ENCODE peak calls at places on chromosomes 2 and 18, in eight cellular contexts. One of them, this sample, is unnamed.

GRCh38 chr2:119795309-119796303 is 35.9 kb downstream of the PTPN4 start:
- DNase-seq in colonic mucosa: no peak
- DNase-seq in A549: no peak
- DNase-seq in OCI-LY7: no peak
- DNase-seq in nephron progenitor cell: no peak
- DNase-seq in AG04450: no peak
- DNase-seq in Calu3: no peak
- DNase-seq in fibroblast of villous mesenchyme: no peak
- DNase-seq in this sample: no peak

GRCh38 chr18:62848946-62849345 is 133.6 kb downstream of the PHLPP1 start:
- DNase-seq in colonic mucosa: no peak
- DNase-seq in A549: no peak
- DNase-seq in OCI-LY7: no peak
- DNase-seq in nephron progenitor cell: no peak
- DNase-seq in AG04450: no peak
- DNase-seq in Calu3: no peak
- DNase-seq in fibroblast of villous mesenchyme: no peak
- DNase-seq in this sample: no peak

GRCh38 chr2:71332413-71332866 is 858 bp downstream of the ZNF638 start:
- DNase-seq in colonic mucosa: no peak
- DNase-seq in A549: no peak
- DNase-seq in OCI-LY7: no peak
- DNase-seq in nephron progenitor cell: no peak
- DNase-seq in AG04450: no peak
- DNase-seq in Calu3: no peak
- DNase-seq in fibroblast of villous mesenchyme: no peak
- DNase-seq in this sample: no peak

GRCh38 chr18:40355701-40356100 is 1599.3 kb upstream of the PIK3C3 start:
- DNase-seq in colonic mucosa: no peak
- DNase-seq in A549: no peak
- DNase-seq in OCI-LY7: no peak
- DNase-seq in nephron progenitor cell: no peak
- DNase-seq in AG04450: peak; percentile 4
- DNase-seq in Calu3: no peak
- DNase-seq in fibroblast of villous mesenchyme: no peak
- DNase-seq in this sample: peak; percentile 56

GRCh38 chr2:201004370-201004769 is 40.9 kb upstream of the ORC2 start:
- DNase-seq in colonic mucosa: no peak
- DNase-seq in A549: no peak
- DNase-seq in OCI-LY7: no peak
- DNase-seq in nephron progenitor cell: no peak
- DNase-seq in AG04450: no peak
- DNase-seq in Calu3: no peak
- DNase-seq in fibroblast of villous mesenchyme: no peak
- DNase-seq in this sample: no peak

GRCh38 chr2:43851026-43851980 is 12.5 kb downstream of the ABCG8 start:
- DNase-seq in colonic mucosa: no peak
- DNase-seq in A549: no peak
- DNase-seq in OCI-LY7: no peak
- DNase-seq in nephron progenitor cell: no peak
- DNase-seq in AG04450: no peak
- DNase-seq in Calu3: no peak
- DNase-seq in fibroblast of villous mesenchyme: no peak
- DNase-seq in this sample: no peak

GRCh38 chr2:42328148-42328833 is 32.7 kb downstream of the COX7A2L start:
- DNase-seq in colonic mucosa: no peak
- DNase-seq in A549: peak; percentile 36
- DNase-seq in OCI-LY7: peak; percentile 60
- DNase-seq in nephron progenitor cell: no peak
- DNase-seq in AG04450: no peak
- DNase-seq in Calu3: no peak
- DNase-seq in fibroblast of villous mesenchyme: peak; percentile 48
- DNase-seq in this sample: peak; percentile 36

GRCh38 chr2:43319541-43319940 is 93.1 kb upstream of the ZFP36L2 start:
- DNase-seq in colonic mucosa: no peak
- DNase-seq in A549: no peak
- DNase-seq in OCI-LY7: no peak
- DNase-seq in nephron progenitor cell: no peak
- DNase-seq in AG04450: no peak
- DNase-seq in Calu3: no peak
- DNase-seq in fibroblast of villous mesenchyme: peak; percentile 25
- DNase-seq in this sample: no peak

GRCh38 chr2:167988296-167988695 is 259.1 kb downstream of the STK39 start:
- DNase-seq in colonic mucosa: no peak
- DNase-seq in A549: no peak
- DNase-seq in OCI-LY7: no peak
- DNase-seq in nephron progenitor cell: no peak
- DNase-seq in AG04450: no peak
- DNase-seq in Calu3: no peak
- DNase-seq in fibroblast of villous mesenchyme: no peak
- DNase-seq in this sample: no peak

GRCh38 chr2:211085056-211085680 is 528.8 kb downstream of the CPS1 start:
- DNase-seq in colonic mucosa: peak; percentile 21
- DNase-seq in A549: peak; percentile 8
- DNase-seq in OCI-LY7: peak; percentile 40
- DNase-seq in nephron progenitor cell: no peak
- DNase-seq in AG04450: no peak
- DNase-seq in Calu3: peak; percentile 62
- DNase-seq in fibroblast of villous mesenchyme: peak; percentile 6
- DNase-seq in this sample: peak; percentile 61

GRCh38 chr2:102748107-102748506 is 13.7 kb upstream of the TMEM182 start:
- DNase-seq in colonic mucosa: no peak
- DNase-seq in A549: no peak
- DNase-seq in OCI-LY7: no peak
- DNase-seq in nephron progenitor cell: no peak
- DNase-seq in AG04450: no peak
- DNase-seq in Calu3: no peak
- DNase-seq in fibroblast of villous mesenchyme: no peak
- DNase-seq in this sample: no peak

GRCh38 chr18:75132068-75132467 is 76.9 kb downstream of the PTGR3 start:
- DNase-seq in colonic mucosa: no peak
- DNase-seq in A549: no peak
- DNase-seq in OCI-LY7: no peak
- DNase-seq in nephron progenitor cell: no peak
- DNase-seq in AG04450: no peak
- DNase-seq in Calu3: no peak
- DNase-seq in fibroblast of villous mesenchyme: no peak
- DNase-seq in this sample: no peak

GRCh38 chr2:101983486-101983885 is 8.3 kb upstream of the IL1R2 start:
- DNase-seq in colonic mucosa: no peak
- DNase-seq in A549: no peak
- DNase-seq in OCI-LY7: no peak
- DNase-seq in nephron progenitor cell: no peak
- DNase-seq in AG04450: no peak
- DNase-seq in Calu3: no peak
- DNase-seq in fibroblast of villous mesenchyme: peak; percentile 47
- DNase-seq in this sample: peak; percentile 62

GRCh38 chr2:84958135-84959044 is 12.6 kb upstream of the KCMF1 start:
- DNase-seq in colonic mucosa: peak; percentile 53
- DNase-seq in A549: peak; percentile 96
- DNase-seq in OCI-LY7: no peak
- DNase-seq in nephron progenitor cell: peak; percentile 48
- DNase-seq in AG04450: peak; percentile 70
- DNase-seq in Calu3: peak; percentile 81
- DNase-seq in fibroblast of villous mesenchyme: peak; percentile 82
- DNase-seq in this sample: peak; percentile 97

GRCh38 chr2:42568431-42569115 is at the start of gene MTA3:
- DNase-seq in colonic mucosa: peak; percentile 62
- DNase-seq in A549: peak; percentile 48
- DNase-seq in OCI-LY7: peak; percentile 75
- DNase-seq in nephron progenitor cell: peak; percentile 86
- DNase-seq in AG04450: no peak
- DNase-seq in Calu3: peak; percentile 72
- DNase-seq in fibroblast of villous mesenchyme: peak; percentile 20
- DNase-seq in this sample: peak; percentile 33

GRCh38 chr18:79922971-79923411 is 28.5 kb downstream of the SLC66A2 start:
- DNase-seq in colonic mucosa: peak; percentile 9
- DNase-seq in A549: no peak
- DNase-seq in OCI-LY7: no peak
- DNase-seq in nephron progenitor cell: no peak
- DNase-seq in AG04450: no peak
- DNase-seq in Calu3: no peak
- DNase-seq in fibroblast of villous mesenchyme: no peak
- DNase-seq in this sample: no peak

GRCh38 chr2:234488913-234489451 is 7.9 kb downstream of the ARL4C start:
- DNase-seq in colonic mucosa: no peak
- DNase-seq in A549: no peak
- DNase-seq in OCI-LY7: peak; percentile 45
- DNase-seq in nephron progenitor cell: no peak
- DNase-seq in AG04450: no peak
- DNase-seq in Calu3: no peak
- DNase-seq in fibroblast of villous mesenchyme: no peak
- DNase-seq in this sample: no peak

GRCh38 chr2:113136828-113137775 is 9.7 kb downstream of the IL1RN start:
- DNase-seq in colonic mucosa: peak; percentile 54
- DNase-seq in A549: no peak
- DNase-seq in OCI-LY7: peak; percentile 62
- DNase-seq in nephron progenitor cell: peak; percentile 52
- DNase-seq in AG04450: peak; percentile 8
- DNase-seq in Calu3: peak; percentile 63
- DNase-seq in fibroblast of villous mesenchyme: peak; percentile 44
- DNase-seq in this sample: peak; percentile 52
- TF ChIP-seq CTCF in colonic mucosa: peak; percentile 61
- TF ChIP-seq CTCF in A549: peak; percentile 84
- TF ChIP-seq CTCF in OCI-LY7: peak; percentile 90
- TF ChIP-seq CTCF in nephron progenitor cell: peak; percentile 69
- TF ChIP-seq CTCF in AG04450: peak; percentile 67
- TF ChIP-seq CTCF in Calu3: peak; percentile 60
- TF ChIP-seq CTCF in fibroblast of villous mesenchyme: peak; percentile 69
- TF ChIP-seq CTCF in this sample: peak; percentile 46

GRCh38 chr2:65622499-65622898 is 190.1 kb upstream of the SPRED2 start:
- DNase-seq in colonic mucosa: no peak
- DNase-seq in A549: no peak
- DNase-seq in OCI-LY7: no peak
- DNase-seq in nephron progenitor cell: no peak
- DNase-seq in AG04450: no peak
- DNase-seq in Calu3: no peak
- DNase-seq in fibroblast of villous mesenchyme: peak; percentile 77
- DNase-seq in this sample: no peak

GRCh38 chr2:65620026-65620425 is 187.6 kb upstream of the SPRED2 start:
- DNase-seq in colonic mucosa: no peak
- DNase-seq in A549: no peak
- DNase-seq in OCI-LY7: no peak
- DNase-seq in nephron progenitor cell: no peak
- DNase-seq in AG04450: no peak
- DNase-seq in Calu3: no peak
- DNase-seq in fibroblast of villous mesenchyme: no peak
- DNase-seq in this sample: no peak

GRCh38 chr2:65622951-65623525 is 190.6 kb upstream of the SPRED2 start:
- DNase-seq in colonic mucosa: no peak
- DNase-seq in A549: no peak
- DNase-seq in OCI-LY7: no peak
- DNase-seq in nephron progenitor cell: no peak
- DNase-seq in AG04450: no peak
- DNase-seq in Calu3: no peak
- DNase-seq in fibroblast of villous mesenchyme: no peak
- DNase-seq in this sample: no peak

GRCh38 chr2:65625982-65626381 is 193.6 kb upstream of the SPRED2 start:
- DNase-seq in colonic mucosa: no peak
- DNase-seq in A549: no peak
- DNase-seq in OCI-LY7: no peak
- DNase-seq in nephron progenitor cell: no peak
- DNase-seq in AG04450: no peak
- DNase-seq in Calu3: no peak
- DNase-seq in fibroblast of villous mesenchyme: no peak
- DNase-seq in this sample: no peak

DNA sequence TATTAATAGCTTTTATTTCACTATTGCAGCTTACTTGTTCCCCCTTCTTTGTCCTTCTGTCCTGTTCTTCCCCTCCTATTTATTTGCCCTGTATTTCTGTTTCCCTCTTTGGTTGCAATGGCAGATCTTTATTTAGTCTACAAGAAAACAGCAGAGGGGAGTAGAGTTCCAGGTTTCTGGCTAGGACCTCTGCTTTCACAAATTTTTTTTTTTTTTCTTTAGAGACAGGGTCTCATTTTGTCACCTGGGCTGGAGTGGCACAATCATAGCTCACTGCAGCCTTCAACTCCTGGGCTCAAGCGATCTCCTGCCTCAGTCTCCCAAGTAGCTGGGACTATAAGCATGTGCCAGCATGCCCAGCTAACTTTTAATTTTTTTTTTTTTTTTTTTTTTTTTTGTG is 188.1 kb upstream of the SPRED2 start:
- DNase-seq in colonic mucosa: no peak
- DNase-seq in A549: no peak
- DNase-seq in OCI-LY7: no peak
- DNase-seq in nephron progenitor cell: no peak
- DNase-seq in AG04450: no peak
- DNase-seq in Calu3: no peak
- DNase-seq in fibroblast of villous mesenchyme: no peak
- DNase-seq in this sample: no peak
- TF ChIP-seq CTCF in colonic mucosa: no peak
- TF ChIP-seq CTCF in A549: no peak
- TF ChIP-seq CTCF in OCI-LY7: peak; percentile 26
- TF ChIP-seq CTCF in nephron progenitor cell: no peak
- TF ChIP-seq CTCF in AG04450: peak; percentile 25
- TF ChIP-seq CTCF in Calu3: no peak
- TF ChIP-seq CTCF in fibroblast of villous mesenchyme: peak; percentile 33
- TF ChIP-seq CTCF in this sample: no peak

DNA sequence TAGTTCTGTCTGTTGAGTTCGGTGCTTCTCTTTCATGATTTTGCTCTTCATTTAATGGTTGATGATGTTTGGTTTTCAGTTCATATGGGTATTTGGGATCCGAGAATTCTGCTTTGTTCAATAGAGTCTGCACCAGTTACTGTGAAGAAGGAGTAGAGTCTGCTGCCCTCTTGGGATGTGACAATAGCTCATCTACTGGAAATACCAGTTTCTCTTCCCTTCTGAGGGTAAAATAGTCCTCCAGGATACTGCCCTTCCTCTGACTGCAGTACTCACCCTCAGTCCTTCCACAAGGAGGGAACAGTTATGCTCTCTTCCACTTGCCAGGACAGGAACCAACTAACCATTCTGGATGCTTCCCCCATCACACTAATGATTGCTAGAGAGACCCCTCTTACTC is 12.5 kb upstream of the TNFAIP6 start:
- DNase-seq in colonic mucosa: no peak
- DNase-seq in A549: no peak
- DNase-seq in OCI-LY7: no peak
- DNase-seq in nephron progenitor cell: no peak
- DNase-seq in AG04450: no peak
- DNase-seq in Calu3: no peak
- DNase-seq in fibroblast of villous mesenchyme: no peak
- DNase-seq in this sample: no peak
- TF ChIP-seq CTCF in colonic mucosa: no peak
- TF ChIP-seq CTCF in A549: no peak
- TF ChIP-seq CTCF in OCI-LY7: no peak
- TF ChIP-seq CTCF in nephron progenitor cell: no peak
- TF ChIP-seq CTCF in AG04450: no peak
- TF ChIP-seq CTCF in Calu3: no peak
- TF ChIP-seq CTCF in fibroblast of villous mesenchyme: no peak
- TF ChIP-seq CTCF in this sample: no peak

GRCh38 chr2:176105078-176105726 is 1.9 kb upstream of the HOXD11 start:
- DNase-seq in colonic mucosa: no peak
- DNase-seq in A549: no peak
- DNase-seq in OCI-LY7: no peak
- DNase-seq in nephron progenitor cell: no peak
- DNase-seq in AG04450: no peak
- DNase-seq in Calu3: no peak
- DNase-seq in fibroblast of villous mesenchyme: peak; percentile 47
- DNase-seq in this sample: no peak
- TF ChIP-seq CTCF in colonic mucosa: no peak
- TF ChIP-seq CTCF in A549: no peak
- TF ChIP-seq CTCF in OCI-LY7: no peak
- TF ChIP-seq CTCF in nephron progenitor cell: no peak
- TF ChIP-seq CTCF in AG04450: no peak
- TF ChIP-seq CTCF in Calu3: no peak
- TF ChIP-seq CTCF in fibroblast of villous mesenchyme: no peak
- TF ChIP-seq CTCF in this sample: no peak